ENCODE peak calls at places on chromosomes 11 and 22, in nine cellular contexts. M is fibroblast of pulmonary artery; H is EL; O is T47D; T is Caki2; A is caudate nucleus; Y is fibroblast of lung; S is Right ventricle myocardium superior; W is stimulated activated CD8-positive, alpha-beta memory T cell treated with anti-CD3 and anti-CD28 coated beads, Interleukin-4, amount 100 ng/mL, for 4 hours. E is an unnamed sample.

GRCh38 chr11:107799245-107799859 is 59.2 kb downstream of the SLC35F2 start:
- DNase-seq in M (peak; percentile 75), H (peak; percentile 62), O (peak; percentile 48), T (peak; percentile 26), A (peak; percentile 5), Y (peak; percentile 61), S (peak; percentile 75), W (peak; percentile 18), E (peak; percentile 44)

GRCh38 chr11:46675288-46675851 is 25.0 kb downstream of the ARHGAP1 start:
- DNase-seq in M (peak; percentile 59), H (peak; percentile 54), O (peak; percentile 81), T (no peak), A (no peak), Y (peak; percentile 72), S (peak; percentile 77), W (no peak), E (peak; percentile 55)

GRCh38 chr11:45400594-45400993 is 114.5 kb upstream of the SYT13 start:
- DNase-seq in M (peak; percentile 70), H (peak; percentile 73), O (no peak), T (no peak), A (no peak), Y (peak; percentile 86), S (no peak), W (no peak), E (no peak)

GRCh38 chr11:69131644-69132300 is 24.0 kb upstream of the SMIM38 start:
- DNase-seq in M (peak; percentile 81), H (peak; percentile 75), O (peak; percentile 80), T (peak; percentile 71), A (no peak), Y (peak; percentile 72), S (peak; percentile 68), W (no peak), E (peak; percentile 87)

GRCh38 chr22:30228509-30229359 is 17.8 kb downstream of the LIF start:
- DNase-seq in M (no peak), H (peak; percentile 95), O (no peak), T (peak; percentile 91), A (no peak), Y (peak; percentile 74), S (no peak), W (no peak), E (no peak)

GRCh38 chr11:100592619-100593309 is 94.3 kb upstream of the ARHGAP42 start:
- DNase-seq in M (no peak), H (no peak), O (no peak), T (no peak), A (no peak), Y (no peak), S (no peak), W (no peak), E (no peak)

GRCh38 chr11:135075740-135076139 is 663.7 kb upstream of the B3GAT1 start:
- DNase-seq in M (peak; percentile 39), H (peak; percentile 1), O (no peak), T (peak; percentile 36), A (no peak), Y (peak; percentile 21), S (peak; percentile 84), W (no peak), E (no peak)

GRCh38 chr22:49355206-49355920 is 472.3 kb downstream of the BRD1 start:
- DNase-seq in M (no peak), H (no peak), O (no peak), T (no peak), A (no peak), Y (no peak), S (no peak), W (no peak), E (no peak)

GRCh38 chr22:50111056-50111455 is 21.2 kb downstream of the MOV10L1 start:
- DNase-seq in M (no peak), H (no peak), O (no peak), T (no peak), A (no peak), Y (no peak), S (no peak), W (no peak), E (no peak)

GRCh38 chr22:31631381-31631780 is 30.6 kb downstream of the PISD start:
- DNase-seq in M (no peak), H (no peak), O (no peak), T (no peak), A (no peak), Y (no peak), S (no peak), W (no peak), E (no peak)

GRCh38 chr11:2885676-2886081 is at the start of gene CDKN1C:
- DNase-seq in M (peak; percentile 83), H (peak; percentile 78), O (peak; percentile 92), T (peak; percentile 78), A (peak; percentile 82), Y (peak; percentile 74), S (peak; percentile 94), W (peak; percentile 72), E (peak; percentile 89)

GRCh38 chr11:128324051-128324481 is 263.3 kb downstream of the ETS1 start:
- DNase-seq in M (no peak), H (no peak), O (no peak), T (no peak), A (no peak), Y (no peak), S (no peak), W (no peak), E (no peak)

GRCh38 chr11:125211191-125211953 is 46.8 kb downstream of the PKNOX2 start:
- DNase-seq in M (peak; percentile 15), H (no peak), O (no peak), T (no peak), A (no peak), Y (no peak), S (no peak), W (no peak), E (peak; percentile 8)

GRCh38 chr11:10301656-10302293 is 3.1 kb upstream of the ADM start:
- DNase-seq in M (peak; percentile 72), H (peak; percentile 91), O (no peak), T (peak; percentile 76), A (no peak), Y (peak; percentile 67), S (no peak), W (no peak), E (no peak)

GRCh38 chr11:82927264-82927880 is 25.8 kb downstream of the DDIAS start:
- DNase-seq in M (peak; percentile 73), H (peak; percentile 65), O (peak; percentile 37), T (peak; percentile 28), A (no peak), Y (peak; percentile 51), S (no peak), W (peak; percentile 2), E (peak; percentile 38)

GRCh38 chr11:15893080-15893492 is 463.3 kb downstream of the SOX6 start:
- DNase-seq in M (peak; percentile 48), H (peak; percentile 90), O (no peak), T (peak; percentile 15), A (no peak), Y (peak; percentile 93), S (no peak), W (no peak), E (peak; percentile 33)

GRCh38 chr11:108486828-108487227 is 11.4 kb downstream of the POGLUT3 start:
- DNase-seq in M (no peak), H (no peak), O (no peak), T (no peak), A (no peak), Y (no peak), S (no peak), W (no peak), E (no peak)

GRCh38 chr11:112625816-112626215 is 335.4 kb upstream of the NCAM1 start:
- DNase-seq in M (no peak), H (no peak), O (no peak), T (no peak), A (no peak), Y (no peak), S (no peak), W (no peak), E (no peak)

GRCh38 chr11:62599909-62600308 is 1.8 kb downstream of the MTA2 start:
- DNase-seq in M (no peak), H (no peak), O (no peak), T (no peak), A (no peak), Y (no peak), S (no peak), W (no peak), E (peak; percentile 61)

GRCh38 chr11:119380160-119380815 is 1.2 kb downstream of the USP2 start:
- DNase-seq in M (no peak), H (no peak), O (no peak), T (no peak), A (no peak), Y (no peak), S (no peak), W (no peak), E (no peak)

GRCh38 chr11:120235024-120235628 is 4.8 kb upstream of the POU2F3 start:
- DNase-seq in M (peak; percentile 68), H (no peak), O (peak; percentile 93), T (peak; percentile 42), A (no peak), Y (peak; percentile 47), S (peak; percentile 77), W (peak; percentile 26), E (peak; percentile 79)

GRCh38 chr11:5703741-5704536 is 14.3 kb downstream of the TRIM22 start:
- DNase-seq in M (no peak), H (no peak), O (no peak), T (no peak), A (no peak), Y (no peak), S (no peak), W (no peak), E (no peak)

GRCh38 chr11:71491531-71492329 is 35.3 kb upstream of the KRTAP5-7 start:
- DNase-seq in M (no peak), H (no peak), O (no peak), T (no peak), A (no peak), Y (no peak), S (no peak), W (no peak), E (no peak)

GRCh38 chr22:47249370-47249928 is 487.0 kb downstream of the TBC1D22A start:
- DNase-seq in M (no peak), H (no peak), O (no peak), T (no peak), A (no peak), Y (no peak), S (no peak), W (no peak), E (no peak)

GRCh38 chr11:65843811-65844210 is 10.0 kb downstream of the SNX32 start:
- DNase-seq in M (no peak), H (no peak), O (no peak), T (no peak), A (no peak), Y (no peak), S (no peak), W (no peak), E (no peak)

GRCh38 chr11:93216511-93217121 is 18.8 kb upstream of the SLC36A4 start:
- DNase-seq in M (no peak), H (no peak), O (no peak), T (no peak), A (no peak), Y (no peak), S (no peak), W (no peak), E (no peak)

GRCh38 chr22:32203181-32204105 is 1.4 kb downstream of the RFPL2 start:
- DNase-seq in M (no peak), H (no peak), O (no peak), T (no peak), A (no peak), Y (no peak), S (no peak), W (no peak), E (no peak)

GRCh38 chr22:43134553-43134952 is 8.6 kb downstream of the MCAT start:
- DNase-seq in M (no peak), H (no peak), O (no peak), T (no peak), A (no peak), Y (no peak), S (no peak), W (no peak), E (no peak)

GRCh38 chr11:13111813-13112130 is 102.7 kb downstream of the RASSF10 start:
- DNase-seq in M (no peak), H (no peak), O (no peak), T (no peak), A (no peak), Y (no peak), S (no peak), W (no peak), E (no peak)

GRCh38 chr11:33531743-33532181 is 168.9 kb downstream of the C11orf91 start:
- DNase-seq in M (peak; percentile 51), H (peak; percentile 91), O (no peak), T (no peak), A (no peak), Y (peak; percentile 91), S (no peak), W (no peak), E (no peak)

GRCh38 chr11:128434411-128434810 is 152.9 kb downstream of the ETS1 start:
- DNase-seq in M (no peak), H (no peak), O (no peak), T (no peak), A (no peak), Y (no peak), S (no peak), W (no peak), E (no peak)

E was measured in prostate gland.